ENCODE peak calls at places on chromosome 12, in five cellular contexts. J is tibial nerve, C is left ventricle myocardium inferior, I is thoracic aorta, S is NT2/D1. R is an unnamed sample. For H3K4me1, the result is how much of the 10 kb centered on the place peaks cover.

GRCh38 chr12:47770086-47770726 is 2.8 kb upstream of the SLC48A1 start:
- DNase-seq in I (no peak), S (no peak), J (no peak), C (no peak), R (no peak)

GRCh38 chr12:71521125-71521524 is 81.5 kb downstream of the LGR5 start:
- DNase-seq in S (peak), J (no peak), I (no peak), C (no peak), R (no peak)

GRCh38 chr12:19402743-19403400 is 36.4 kb upstream of the AEBP2 start:
- DNase-seq in I (peak), C (peak), J (no peak), S (no peak), R (no peak)

GRCh38 chr12:67137256-67137655 is 131.9 kb upstream of the CAND1 start:
- DNase-seq in J (no peak), I (no peak), C (no peak), S (no peak), R (no peak)

GRCh38 chr12:53096089-53096741 is 1.3 kb upstream of the IGFBP6 start:
- DNase-seq in J (peak), S (no peak), C (peak), I (no peak), R (no peak)

GRCh38 chr12:1926274-1926673 is 7.8 kb upstream of the CACNA2D4 start:
- DNase-seq in C (no peak), J (no peak), I (no peak), S (no peak), R (no peak)

GRCh38 chr12:71371132-71371531 is 68.5 kb upstream of the LGR5 start:
- DNase-seq in C (no peak), I (no peak), S (no peak), J (no peak), R (no peak)

GRCh38 chr12:26621932-26622331 is 211.1 kb downstream of the ITPR2 start:
- DNase-seq in I (no peak), J (no peak), C (no peak), S (no peak), R (no peak)

GRCh38 chr12:125922328-125922727 is 857.1 kb downstream of the AACS start:
- DNase-seq in I (no peak), C (no peak), S (no peak), J (no peak), R (no peak)

GRCh38 chr12:6494968-6495367 is 1.1 kb downstream of the NCAPD2 start:
- DNase-seq in S (no peak), C (no peak), J (no peak), I (no peak), R (no peak)

GRCh38 chr12:10170199-10170598 is 1.7 kb downstream of the OLR1 start:
- DNase-seq in J (no peak), C (no peak), I (no peak), S (no peak), R (no peak)

GRCh38 chr12:28253175-28253641 is 63.0 kb downstream of the CCDC91 start:
- DNase-seq in I (no peak), S (no peak), C (no peak), J (no peak), R (no peak)

GRCh38 chr12:6824962-6825381 is 3.2 kb upstream of the P3H3 start:
- DNase-seq in J (no peak), I (no peak), S (no peak), C (no peak), R (no peak)

GRCh38 chr12:54350743-54351142 is 13.5 kb downstream of the GPR84 start:
- DNase-seq in C (no peak), S (no peak), I (no peak), J (no peak), R (no peak)

GRCh38 chr12:54352022-54352531 is 12.2 kb downstream of the GPR84 start:
- DNase-seq in S (peak), I (no peak), C (peak), J (no peak), R (no peak)

GRCh38 chr12:54349031-54349430 is 15.3 kb downstream of the GPR84 start:
- DNase-seq in S (no peak), J (no peak), I (no peak), C (no peak), R (no peak)

GRCh38 chr12:54352891-54353874 is 11.1 kb downstream of the GPR84 start:
- DNase-seq in S (no peak), I (no peak), C (no peak), J (no peak), R (no peak)

GRCh38 chr12:54349658-54350057 is 14.6 kb downstream of the GPR84 start:
- DNase-seq in S (no peak), I (no peak), J (no peak), C (no peak), R (no peak)
- H3K4me1 ChIP-seq in S (under half), I (under half), J (under half), C (under half), R (under half)

DNA sequence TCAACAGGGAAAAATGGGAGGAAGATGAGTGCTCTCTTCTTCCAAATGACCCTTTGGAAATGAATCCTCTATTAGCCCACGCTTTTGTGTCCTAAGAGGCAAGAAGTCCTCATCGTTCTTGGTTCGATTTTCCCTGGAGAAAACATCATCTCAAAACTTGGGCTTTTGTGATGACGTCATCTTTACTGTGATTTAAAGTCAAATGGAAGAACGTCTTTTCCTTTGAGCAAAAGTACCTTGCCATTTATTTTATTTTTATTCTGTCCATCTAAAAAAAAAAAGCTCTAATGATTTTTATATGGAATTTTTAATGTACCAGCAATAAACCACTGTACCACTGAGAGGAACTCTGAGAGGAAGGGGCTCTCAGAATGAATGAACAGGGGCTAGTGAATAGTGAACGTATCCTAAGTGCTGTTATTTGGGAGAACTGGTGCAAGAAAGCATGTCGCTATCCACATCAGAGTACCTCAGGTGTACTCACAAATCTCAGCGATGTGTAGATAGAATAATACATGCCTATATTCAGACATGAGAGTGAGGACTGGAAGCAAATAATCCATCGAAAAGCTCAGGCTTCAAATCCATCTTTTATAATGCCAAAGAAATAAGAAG is 124.8 kb downstream of the HMGA2 start:
- DNase-seq in S (no peak), C (no peak), I (no peak), J (no peak), R (no peak)
- H3K4me1 ChIP-seq in S (under half), C (under half), I (under half), J (under half), R (under half)

GRCh38 chr12:45232771-45233372 is 17.0 kb downstream of the ANO6 start:
- DNase-seq in S (peak), C (no peak), J (no peak), I (peak), R (no peak)
- H3K4me1 ChIP-seq in S (under half), C (half or more), J (under half), I (under half), R (under half)

DNA sequence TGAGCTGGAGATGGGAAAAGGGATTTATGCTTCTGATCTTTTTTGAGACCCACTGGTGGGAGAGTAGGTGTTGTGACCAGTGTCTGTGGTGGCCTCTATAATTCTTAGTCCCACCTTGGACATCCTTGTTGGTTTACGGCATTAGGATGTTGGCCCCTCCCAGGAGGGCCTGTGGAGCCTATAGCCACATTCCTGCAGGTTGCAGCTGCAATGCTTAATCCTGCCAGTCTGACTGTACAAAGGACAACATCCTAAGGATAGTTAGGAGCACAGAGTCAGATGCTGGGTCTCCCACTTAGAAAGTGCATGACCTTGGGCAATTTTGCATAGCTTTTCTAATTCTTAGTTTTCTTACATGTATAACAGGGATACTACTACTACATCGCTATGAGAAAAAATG is 150.9 kb upstream of the SLC38A2 start:
- DNase-seq in J (no peak), S (no peak), C (no peak), I (no peak), R (no peak)
- H3K4me1 ChIP-seq in J (under half), S (under half), C (half or more), I (under half), R (under half)

GRCh38 chr12:68639396-68639767 is 28.7 kb downstream of the RAP1B start:
- DNase-seq in C (no peak), J (no peak), S (no peak), I (no peak), R (no peak)

GRCh38 chr12:68636268-68636667 is 25.6 kb downstream of the RAP1B start:
- DNase-seq in S (no peak), J (no peak), I (no peak), C (no peak), R (no peak)

GRCh38 chr12:68638171-68638570 is 27.5 kb downstream of the RAP1B start:
- DNase-seq in I (no peak), J (no peak), S (no peak), C (no peak), R (no peak)

GRCh38 chr12:68641138-68641537 is 30.4 kb downstream of the RAP1B start:
- DNase-seq in I (no peak), S (no peak), C (no peak), J (no peak), R (no peak)

DNA sequence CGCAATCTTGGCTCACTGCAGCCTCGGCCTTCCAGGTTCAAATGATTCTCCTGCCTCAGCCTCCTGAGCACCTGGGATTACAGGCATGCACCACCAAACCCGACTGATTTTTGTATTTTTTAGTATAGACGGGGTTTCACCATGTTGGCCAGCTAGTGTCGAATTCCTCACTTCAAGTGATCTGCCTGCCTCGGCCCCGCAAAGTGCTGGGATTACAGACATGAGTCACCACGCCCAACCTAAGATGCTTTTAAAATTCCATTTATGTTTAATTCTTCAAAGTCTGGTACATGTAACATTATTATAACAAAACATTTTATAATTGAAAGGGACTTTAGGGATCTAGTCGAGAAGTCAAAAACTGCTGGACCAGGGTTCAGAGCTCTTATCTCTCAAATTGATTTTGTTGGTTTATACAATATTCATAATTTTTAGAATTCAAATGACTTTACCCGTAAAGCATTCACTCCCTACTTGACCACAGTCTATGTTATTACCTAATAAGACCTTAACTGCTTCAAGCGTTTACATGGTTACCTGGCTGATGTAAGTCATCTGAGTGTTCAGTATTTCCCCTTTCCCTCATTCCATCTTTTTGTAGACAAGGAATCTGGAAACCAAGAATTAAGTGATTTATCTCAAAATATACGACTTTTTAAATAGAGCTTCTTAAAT is 28.2 kb downstream of the RAP1B start:
- DNase-seq in I (no peak), J (no peak), C (no peak), S (no peak), R (no peak)
- H3K4me1 ChIP-seq in I (under half), J (under half), C (half or more), S (under half), R (under half)

GRCh38 chr12:57237952-57238853 is 8.7 kb downstream of the SHMT2 start:
- DNase-seq in S (no peak), C (no peak), I (no peak), J (no peak), R (no peak)
- H3K4me1 ChIP-seq in S (under half), C (half or more), I (under half), J (under half), R (under half)

DNA sequence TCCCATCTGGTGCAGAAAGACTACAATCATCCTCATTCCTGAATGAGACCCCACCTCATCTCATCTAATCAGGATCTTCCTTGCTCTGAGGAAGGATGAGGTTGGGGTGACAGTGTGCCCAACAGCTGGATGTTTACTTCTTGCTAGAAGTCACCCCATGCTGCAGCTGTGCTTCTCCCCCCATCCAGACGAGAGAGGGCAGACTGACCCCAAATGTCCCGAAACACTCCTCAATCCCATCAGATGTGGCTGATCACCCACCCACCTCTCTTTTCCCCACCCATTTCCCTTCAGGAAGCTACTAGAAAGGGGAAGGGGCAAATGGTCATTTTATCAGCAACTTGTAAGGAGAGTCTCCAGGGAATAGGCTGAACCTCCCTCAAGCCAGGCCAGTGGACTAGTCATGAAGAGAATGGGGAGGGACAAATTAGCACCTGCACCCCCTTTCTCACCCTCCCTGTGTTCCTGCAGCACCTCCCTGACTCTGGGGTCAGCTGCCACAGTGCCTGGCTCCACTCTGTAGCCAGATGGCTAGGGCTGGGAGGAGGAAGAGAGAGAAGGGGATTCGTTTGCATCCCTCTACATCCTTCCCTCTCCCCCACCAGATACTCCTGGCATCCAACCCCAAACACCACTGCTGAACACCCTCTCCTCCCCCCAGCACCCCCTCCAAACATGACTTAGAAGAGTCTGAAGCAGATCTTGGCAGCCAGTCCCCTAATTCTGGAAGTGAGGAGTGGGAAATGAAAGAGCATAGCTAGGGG is 2.8 kb upstream of the BAZ2A start:
- DNase-seq in I (no peak), C (no peak), J (no peak), S (no peak), R (no peak)
- H3K4me1 ChIP-seq in I (under half), C (half or more), J (under half), S (under half), R (under half)